ENCODE peak calls at places on chromosomes 13 and 19, in ten cellular contexts. W, U, J, T, X, E, N, G, V and R are unnamed samples.

GRCh38 chr13:111184685-111185401 is 69.7 kb downstream of the ARHGEF7 start:
- DNase-seq in E (no peak), U (no peak), N (no peak), G (peak; percentile 19), T (no peak), W (no peak), V (no peak), J (peak; percentile 33), X (peak; percentile 32), R (no peak)

GRCh38 chr19:4979211-4979807 is 10.4 kb downstream of the KDM4B start:
- DNase-seq in W (no peak), T (no peak), J (no peak), U (no peak), G (no peak), N (no peak), V (no peak), X (no peak), E (no peak), R (no peak)

GRCh38 chr19:5961969-5962945 is 15.7 kb downstream of the RANBP3 start:
- DNase-seq in U (peak; percentile 66), N (peak; percentile 57), X (no peak), T (no peak), J (no peak), E (no peak), W (peak; percentile 58), G (peak; percentile 67), V (no peak), R (peak; percentile 58)

GRCh38 chr19:58328999-58329398 is 2.2 kb downstream of the ZSCAN22 start:
- DNase-seq in W (no peak), G (no peak), N (no peak), E (peak; percentile 46), X (no peak), U (no peak), T (no peak), V (peak; percentile 77), J (no peak), R (no peak)

GRCh38 chr19:1369214-1369805 is 14.4 kb upstream of the NDUFS7 start:
- DNase-seq in W (no peak), N (no peak), J (no peak), V (no peak), E (no peak), X (no peak), G (no peak), U (no peak), T (no peak), R (no peak)

GRCh38 chr19:40717325-40717879 is 490 bp downstream of the ITPKC start:
- DNase-seq in T (peak; percentile 41), W (peak; percentile 39), V (no peak), E (no peak), G (no peak), N (peak; percentile 54), J (no peak), U (no peak), X (peak; percentile 39), R (no peak)

GRCh38 chr13:57632276-57633140 is 964 bp downstream of the PCDH17 start:
- DNase-seq in J (no peak), U (no peak), V (peak; percentile 51), W (peak; percentile 12), E (peak; percentile 33), N (no peak), X (no peak), T (peak; percentile 31), G (no peak), R (no peak)

GRCh38 chr19:42433503-42434260 is 6.5 kb upstream of the LIPE start:
- DNase-seq in X (peak; percentile 78), G (peak; percentile 56), T (peak; percentile 82), J (peak; percentile 52), E (peak; percentile 82), V (peak; percentile 85), W (peak; percentile 71), U (peak; percentile 14), N (peak; percentile 95), R (peak; percentile 39)

GRCh38 chr13:101875717-101876393 is 423.4 kb downstream of the ITGBL1 start:
- DNase-seq in T (no peak), J (peak; percentile 0), G (no peak), E (no peak), U (peak; percentile 55), N (no peak), V (no peak), W (peak; percentile 13), X (peak; percentile 68), R (no peak)

GRCh38 chr19:14031719-14032480 is at the start of gene IL27RA:
- DNase-seq in T (peak; percentile 47), X (peak; percentile 26), G (peak; percentile 79), W (peak; percentile 44), J (peak; percentile 29), V (peak; percentile 80), E (peak; percentile 48), N (peak; percentile 41), U (peak; percentile 31), R (peak; percentile 77)

GRCh38 chr13:51626749-51627148 is 42.5 kb downstream of the WDFY2 start:
- DNase-seq in G (no peak), E (no peak), J (no peak), X (no peak), V (no peak), N (peak; percentile 49), T (no peak), U (no peak), W (no peak), R (no peak)

GRCh38 chr13:95833713-95834112 is 156.8 kb downstream of the DNAJC3 start:
- DNase-seq in E (no peak), J (peak; percentile 25), T (no peak), G (no peak), X (peak; percentile 46), N (no peak), U (peak; percentile 11), V (no peak), W (peak; percentile 42), R (no peak)

DNA sequence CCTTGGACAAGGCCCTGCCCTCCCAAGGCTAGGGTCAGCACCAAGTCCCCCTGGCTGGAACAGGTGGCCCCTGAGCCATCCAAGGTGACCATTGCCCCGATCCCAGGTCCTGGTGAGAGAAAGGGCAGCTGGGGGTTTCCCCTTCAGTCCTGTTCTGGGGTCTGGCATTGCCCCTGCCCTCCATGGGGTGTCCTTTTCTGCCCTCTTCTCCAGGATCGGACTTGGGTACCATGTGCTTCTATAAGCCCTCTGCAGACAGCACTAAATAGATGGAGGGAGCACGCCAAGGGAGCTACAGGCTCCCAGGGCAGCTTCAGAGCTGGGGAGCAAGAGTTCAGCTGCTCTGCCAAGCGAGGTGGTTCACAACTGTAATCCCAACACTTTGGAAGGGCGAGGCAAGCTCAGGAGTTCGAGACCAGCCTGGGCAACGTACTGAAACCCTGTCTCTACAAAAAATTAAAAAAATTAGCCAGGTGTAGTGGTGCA is 13.5 kb upstream of the KCNN1 start:
- DNase-seq in N (no peak), G (no peak), E (no peak), U (no peak), W (no peak), X (no peak), J (no peak), V (no peak), T (no peak), R (no peak)
- TF ChIP-seq CTCF in N (no peak), G (no peak), E (no peak), U (no peak), W (no peak), X (no peak), J (no peak), V (no peak), T (no peak), R (no peak)

GRCh38 chr19:16343156-16343555 is 18.5 kb downstream of the KLF2 start:
- DNase-seq in V (no peak), X (no peak), E (no peak), T (no peak), U (no peak), G (no peak), N (no peak), W (no peak), J (no peak), R (peak; percentile 41)
- TF ChIP-seq CTCF in V (no peak), X (no peak), E (no peak), T (no peak), U (no peak), G (no peak), N (no peak), W (no peak), J (no peak), R (no peak)

GRCh38 chr19:55705972-55706371 is 30.9 kb downstream of the EPN1 start:
- DNase-seq in E (no peak), W (no peak), T (no peak), X (no peak), G (no peak), U (no peak), V (no peak), N (no peak), J (no peak), R (no peak)

GRCh38 chr19:55704494-55705245 is 29.6 kb downstream of the EPN1 start:
- DNase-seq in X (peak; percentile 1), N (no peak), W (no peak), E (no peak), V (no peak), J (no peak), T (no peak), U (no peak), G (no peak), R (no peak)

GRCh38 chr19:55702131-55702627 is 27.2 kb downstream of the EPN1 start:
- DNase-seq in E (no peak), G (no peak), J (peak; percentile 4), V (no peak), T (peak; percentile 85), N (no peak), W (peak; percentile 66), U (no peak), X (no peak), R (no peak)

GRCh38 chr19:55700813-55701212 is 25.8 kb downstream of the EPN1 start:
- DNase-seq in X (no peak), E (no peak), J (no peak), G (no peak), T (peak; percentile 46), N (no peak), U (no peak), V (no peak), W (no peak), R (no peak)

DNA sequence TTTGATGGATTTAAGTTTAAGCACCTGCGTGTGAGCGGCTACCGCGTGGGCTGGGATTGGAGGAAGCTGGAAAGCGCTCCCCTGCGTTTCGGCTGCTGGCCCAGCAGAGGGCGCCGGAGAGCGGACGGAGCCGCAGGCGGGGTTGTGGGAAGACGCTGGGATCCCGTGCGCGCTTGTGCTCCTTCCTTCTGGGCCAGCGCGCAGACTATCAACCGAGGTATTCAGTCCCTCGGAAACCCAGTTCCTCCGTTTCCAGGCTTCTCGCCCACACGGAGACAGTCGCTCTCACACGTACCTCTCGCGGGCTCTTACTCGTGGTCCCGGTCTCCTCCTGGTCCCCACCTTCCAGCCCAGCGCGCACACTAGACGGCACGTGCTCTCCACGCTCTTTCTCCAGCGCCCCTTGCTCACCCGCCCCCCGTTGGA is 28.8 kb downstream of the EPN1 start:
- DNase-seq in N (no peak), J (peak; percentile 8), X (peak; percentile 45), V (peak; percentile 83), T (peak; percentile 84), W (peak; percentile 27), E (peak; percentile 32), G (peak; percentile 14), U (no peak), R (peak; percentile 39)
- TF ChIP-seq CTCF in N (peak; percentile 46), J (peak; percentile 64), X (peak; percentile 65), V (peak; percentile 81), T (peak; percentile 30), W (peak; percentile 57), E (peak; percentile 61), G (peak; percentile 73), U (peak; percentile 46), R (peak; percentile 73)

GRCh38 chr13:24392972-24393371 is 83.6 kb downstream of the C1QTNF9 start:
- DNase-seq in G (no peak), J (no peak), E (no peak), T (no peak), V (no peak), N (no peak), U (no peak), X (no peak), W (no peak), R (no peak)

GRCh38 chr13:24396821-24397220 is 87.4 kb downstream of the C1QTNF9 start:
- DNase-seq in J (no peak), N (no peak), E (no peak), X (no peak), T (no peak), W (no peak), G (no peak), V (no peak), U (no peak), R (no peak)
- TF ChIP-seq CTCF in J (no peak), N (no peak), E (no peak), X (no peak), T (no peak), W (no peak), G (no peak), V (no peak), U (no peak), R (no peak)